ENCODE peak calls at places on chromosomes 5 and 9, in seven cellular contexts. One of them, this sample, is unnamed.

GRCh38 chr9:38345851-38346755 is 46.4 kb upstream of the ALDH1B1 start:
- DNase-seq in neuronal stem cell: no peak
- DNase-seq in IMR-90: no peak
- DNase-seq in trophoblast cell: no peak
- DNase-seq in mesenchymal stem cell: no peak
- DNase-seq in H1: peak
- DNase-seq in mesendoderm: no peak
- DNase-seq in this sample: peak

GRCh38 chr9:38117646-38118045 is 48.6 kb upstream of the SHB start:
- DNase-seq in IMR-90: no peak
- DNase-seq in neuronal stem cell: no peak
- DNase-seq in mesenchymal stem cell: no peak
- DNase-seq in trophoblast cell: no peak
- DNase-seq in mesendoderm: no peak
- DNase-seq in H1: no peak
- DNase-seq in this sample: no peak

GRCh38 chr9:94903961-94904421 is 177.5 kb downstream of the AOPEP start:
- DNase-seq in mesendoderm: no peak
- DNase-seq in mesenchymal stem cell: no peak
- DNase-seq in IMR-90: peak
- DNase-seq in H1: peak
- DNase-seq in neuronal stem cell: no peak
- DNase-seq in trophoblast cell: peak
- DNase-seq in this sample: no peak

GRCh38 chr9:115012476-115012875 is 82.1 kb upstream of the TNFSF8 start:
- DNase-seq in mesenchymal stem cell: no peak
- DNase-seq in trophoblast cell: no peak
- DNase-seq in neuronal stem cell: no peak
- DNase-seq in IMR-90: no peak
- DNase-seq in mesendoderm: peak
- DNase-seq in H1: no peak
- DNase-seq in this sample: no peak

GRCh38 chr9:121744002-121744686 is 92.7 kb downstream of the DAB2IP start:
- DNase-seq in IMR-90: peak
- DNase-seq in mesenchymal stem cell: peak
- DNase-seq in neuronal stem cell: no peak
- DNase-seq in mesendoderm: peak
- DNase-seq in trophoblast cell: peak
- DNase-seq in H1: no peak
- DNase-seq in this sample: peak

GRCh38 chr9:128282500-128282899 is 6.4 kb downstream of the SWI5 start:
- DNase-seq in H1: no peak
- DNase-seq in neuronal stem cell: no peak
- DNase-seq in mesenchymal stem cell: peak
- DNase-seq in mesendoderm: no peak
- DNase-seq in IMR-90: peak
- DNase-seq in trophoblast cell: no peak
- DNase-seq in this sample: no peak

GRCh38 chr9:24765025-24765756 is 219.5 kb upstream of the IZUMO3 start:
- DNase-seq in IMR-90: no peak
- DNase-seq in neuronal stem cell: no peak
- DNase-seq in H1: no peak
- DNase-seq in mesendoderm: no peak
- DNase-seq in trophoblast cell: no peak
- DNase-seq in mesenchymal stem cell: no peak
- DNase-seq in this sample: no peak

GRCh38 chr5:52580921-52581320 is 206.8 kb upstream of the ITGA1 start:
- DNase-seq in mesendoderm: no peak
- DNase-seq in mesenchymal stem cell: no peak
- DNase-seq in H1: no peak
- DNase-seq in neuronal stem cell: no peak
- DNase-seq in IMR-90: peak
- DNase-seq in trophoblast cell: no peak
- DNase-seq in this sample: no peak

GRCh38 chr9:6876195-6876594 is 118.4 kb downstream of the KDM4C start:
- DNase-seq in H1: no peak
- DNase-seq in mesendoderm: no peak
- DNase-seq in IMR-90: peak
- DNase-seq in neuronal stem cell: no peak
- DNase-seq in mesenchymal stem cell: no peak
- DNase-seq in trophoblast cell: peak
- DNase-seq in this sample: no peak

GRCh38 chr9:87527211-87527916 is 29.7 kb downstream of the DAPK1 start:
- DNase-seq in IMR-90: no peak
- DNase-seq in H1: no peak
- DNase-seq in mesenchymal stem cell: no peak
- DNase-seq in mesendoderm: no peak
- DNase-seq in trophoblast cell: no peak
- DNase-seq in neuronal stem cell: no peak
- DNase-seq in this sample: no peak

GRCh38 chr9:112489039-112489546 is 2.5 kb downstream of the KIAA1958 start:
- DNase-seq in trophoblast cell: no peak
- DNase-seq in H1: no peak
- DNase-seq in mesendoderm: peak
- DNase-seq in neuronal stem cell: no peak
- DNase-seq in mesenchymal stem cell: no peak
- DNase-seq in IMR-90: no peak
- DNase-seq in this sample: no peak

GRCh38 chr9:80125731-80126264 is 554.0 kb downstream of the TLE4 start:
- DNase-seq in mesendoderm: no peak
- DNase-seq in IMR-90: peak
- DNase-seq in neuronal stem cell: no peak
- DNase-seq in trophoblast cell: no peak
- DNase-seq in mesenchymal stem cell: no peak
- DNase-seq in H1: no peak
- DNase-seq in this sample: no peak

GRCh38 chr5:85049020-85049419 is 664.3 kb upstream of the EDIL3 start:
- DNase-seq in mesenchymal stem cell: peak
- DNase-seq in trophoblast cell: peak
- DNase-seq in mesendoderm: peak
- DNase-seq in IMR-90: peak
- DNase-seq in neuronal stem cell: peak
- DNase-seq in H1: peak
- DNase-seq in this sample: peak

GRCh38 chr9:93220627-93221425 is 36.9 kb downstream of the WNK2 start:
- DNase-seq in mesendoderm: no peak
- DNase-seq in trophoblast cell: no peak
- DNase-seq in mesenchymal stem cell: no peak
- DNase-seq in neuronal stem cell: no peak
- DNase-seq in H1: no peak
- DNase-seq in IMR-90: no peak
- DNase-seq in this sample: no peak

GRCh38 chr9:135279834-135280393 is 192.4 kb downstream of the OLFM1 start:
- DNase-seq in trophoblast cell: no peak
- DNase-seq in mesendoderm: no peak
- DNase-seq in mesenchymal stem cell: no peak
- DNase-seq in neuronal stem cell: no peak
- DNase-seq in H1: no peak
- DNase-seq in IMR-90: no peak
- DNase-seq in this sample: no peak

DNA sequence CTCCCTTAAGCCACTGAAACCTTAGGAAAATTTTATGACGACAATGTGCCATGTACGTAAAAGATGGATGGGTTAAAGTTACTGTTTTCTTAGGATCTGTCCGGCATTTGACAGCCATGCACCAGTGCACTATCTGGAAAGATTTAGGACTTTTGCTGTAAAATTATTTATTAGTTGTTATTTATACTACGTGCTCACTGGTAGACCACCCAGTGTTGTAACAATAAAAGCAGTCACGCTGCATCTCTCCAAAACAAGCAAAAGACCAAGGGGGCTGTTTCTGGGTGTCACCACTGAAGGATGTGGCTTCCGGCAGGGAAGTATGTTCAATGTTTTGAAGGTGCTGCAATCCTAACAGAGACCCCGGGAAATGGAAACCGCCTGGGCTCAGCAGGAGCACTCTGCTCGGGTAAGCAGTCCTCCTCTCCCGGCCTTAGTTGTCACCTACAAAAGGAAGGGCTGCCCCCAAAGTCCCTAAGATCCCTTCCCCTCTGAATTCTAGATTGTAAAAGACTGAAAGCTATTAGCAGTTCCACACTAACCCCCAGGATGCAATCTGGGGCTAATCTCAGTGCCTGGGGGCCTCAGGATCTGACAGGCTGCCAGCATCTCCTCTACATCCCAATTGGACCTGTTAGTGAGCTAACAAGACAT is 38.6 kb downstream of the SAXO1 start:
- DNase-seq in neuronal stem cell: no peak
- DNase-seq in trophoblast cell: peak
- DNase-seq in H1: no peak
- DNase-seq in mesenchymal stem cell: no peak
- DNase-seq in mesendoderm: peak
- DNase-seq in IMR-90: no peak
- DNase-seq in this sample: no peak
- H3K18ac ChIP-seq in neuronal stem cell: no peak
- H3K18ac ChIP-seq in trophoblast cell: no peak
- H3K18ac ChIP-seq in H1: no peak
- H3K18ac ChIP-seq in mesenchymal stem cell: no peak
- H3K18ac ChIP-seq in mesendoderm: no peak
- H3K18ac ChIP-seq in IMR-90: no peak
- H3K18ac ChIP-seq in this sample: no peak

GRCh38 chr9:21141427-21141882 is at the start of gene IFNW1:
- DNase-seq in neuronal stem cell: no peak
- DNase-seq in mesendoderm: peak
- DNase-seq in H1: no peak
- DNase-seq in trophoblast cell: no peak
- DNase-seq in mesenchymal stem cell: no peak
- DNase-seq in IMR-90: no peak
- DNase-seq in this sample: no peak
- H3K18ac ChIP-seq in neuronal stem cell: no peak
- H3K18ac ChIP-seq in mesendoderm: no peak
- H3K18ac ChIP-seq in H1: no peak
- H3K18ac ChIP-seq in trophoblast cell: no peak
- H3K18ac ChIP-seq in mesenchymal stem cell: no peak
- H3K18ac ChIP-seq in IMR-90: no peak
- H3K18ac ChIP-seq in this sample: no peak

DNA sequence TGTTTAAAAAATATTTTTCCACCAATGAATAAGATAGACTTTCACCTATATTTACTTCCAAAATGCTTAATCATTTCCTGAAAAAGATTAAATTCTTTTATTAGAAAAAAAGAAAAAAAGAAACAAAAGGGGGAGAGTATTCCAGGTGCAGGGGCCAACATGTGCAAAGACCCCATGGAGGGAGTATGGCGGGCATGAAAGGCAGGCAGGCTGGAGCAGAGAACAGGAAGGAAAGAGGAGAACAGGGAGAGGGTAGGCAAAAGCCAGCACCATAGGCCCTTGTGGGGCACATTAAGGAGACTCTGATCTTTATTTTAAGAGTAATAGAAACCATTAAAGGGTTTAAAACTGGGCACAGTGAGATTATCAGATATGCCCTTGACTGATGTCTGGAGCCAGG is 16.5 kb upstream of the SAP30L start:
- DNase-seq in mesendoderm: no peak
- DNase-seq in H1: no peak
- DNase-seq in mesenchymal stem cell: no peak
- DNase-seq in IMR-90: no peak
- DNase-seq in neuronal stem cell: no peak
- DNase-seq in trophoblast cell: no peak
- DNase-seq in this sample: no peak
- H3K18ac ChIP-seq in mesendoderm: no peak
- H3K18ac ChIP-seq in H1: no peak
- H3K18ac ChIP-seq in mesenchymal stem cell: no peak
- H3K18ac ChIP-seq in IMR-90: no peak
- H3K18ac ChIP-seq in neuronal stem cell: no peak
- H3K18ac ChIP-seq in trophoblast cell: no peak
- H3K18ac ChIP-seq in this sample: no peak

DNA sequence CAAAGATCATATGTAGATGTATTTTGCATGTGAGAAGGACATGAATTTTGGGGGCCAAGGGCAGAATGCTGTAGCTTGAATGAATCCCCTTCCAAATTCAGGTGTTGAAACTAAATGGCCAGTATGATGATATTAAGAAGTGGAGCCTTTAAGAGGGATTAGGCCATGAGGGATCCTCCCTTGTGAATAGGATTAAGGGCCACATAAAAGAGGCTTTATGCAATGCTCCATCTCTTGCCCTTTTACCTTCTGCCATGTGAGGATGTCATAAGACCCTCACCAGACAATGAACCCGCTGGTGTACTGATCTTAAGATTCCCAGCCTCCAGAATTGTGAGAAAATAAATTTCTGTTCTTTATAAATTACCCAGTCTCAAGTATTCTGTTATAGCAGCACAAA is 206.1 kb downstream of the YTHDC2 start:
- DNase-seq in mesendoderm: no peak
- DNase-seq in mesenchymal stem cell: no peak
- DNase-seq in trophoblast cell: no peak
- DNase-seq in H1: no peak
- DNase-seq in neuronal stem cell: no peak
- DNase-seq in IMR-90: no peak
- DNase-seq in this sample: no peak
- H3K18ac ChIP-seq in mesendoderm: no peak
- H3K18ac ChIP-seq in mesenchymal stem cell: no peak
- H3K18ac ChIP-seq in trophoblast cell: no peak
- H3K18ac ChIP-seq in H1: no peak
- H3K18ac ChIP-seq in neuronal stem cell: no peak
- H3K18ac ChIP-seq in IMR-90: no peak
- H3K18ac ChIP-seq in this sample: no peak

DNA sequence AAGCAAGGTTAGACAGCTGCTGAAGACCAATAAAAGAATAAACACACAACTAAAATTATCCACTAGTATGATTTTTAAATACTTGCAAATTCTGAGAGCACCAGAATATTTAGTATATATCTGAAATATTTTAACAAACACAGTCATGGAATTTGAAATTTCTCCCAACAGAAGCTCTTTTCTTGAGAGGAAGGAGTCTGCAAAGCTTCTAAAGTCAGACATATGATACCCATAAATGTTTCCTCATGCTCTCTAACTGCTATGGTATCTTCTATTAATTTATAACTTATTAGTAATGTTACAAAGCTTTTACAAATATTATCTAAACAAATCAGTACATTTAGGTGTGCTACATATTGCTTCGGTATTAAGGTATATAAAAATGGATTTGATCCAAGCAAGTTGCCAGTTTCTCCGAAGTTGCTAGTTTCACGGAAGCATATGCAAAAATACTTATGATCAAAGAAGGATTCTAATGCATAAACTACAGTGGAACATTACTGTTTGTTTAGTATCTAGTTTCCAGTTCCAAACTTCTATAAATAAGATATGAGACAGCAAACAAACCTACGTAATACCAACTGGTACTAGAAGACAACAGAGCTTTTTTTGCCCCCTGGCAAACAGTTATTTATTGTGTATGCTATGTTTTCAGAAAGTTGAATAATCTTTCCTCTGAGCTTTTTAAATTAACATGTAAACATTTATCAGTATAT is 22.0 kb downstream of the FNIP1 start:
- DNase-seq in mesenchymal stem cell: no peak
- DNase-seq in neuronal stem cell: no peak
- DNase-seq in mesendoderm: no peak
- DNase-seq in IMR-90: no peak
- DNase-seq in trophoblast cell: no peak
- DNase-seq in H1: no peak
- DNase-seq in this sample: no peak
- H3K18ac ChIP-seq in mesenchymal stem cell: no peak
- H3K18ac ChIP-seq in neuronal stem cell: no peak
- H3K18ac ChIP-seq in mesendoderm: no peak
- H3K18ac ChIP-seq in IMR-90: no peak
- H3K18ac ChIP-seq in trophoblast cell: no peak
- H3K18ac ChIP-seq in H1: no peak
- H3K18ac ChIP-seq in this sample: no peak

This sample was measured in H9.